ENCODE peak calls at places on chromosomes 2 and 18, in ten cellular contexts. One of them, this sample, is unnamed. For H3K9me3, the result is how much of the 10 kb centered on the place peaks cover.

GRCh38 chr2:12032421-12032820 is 286.0 kb downstream of the LPIN1 start:
- DNase-seq in right lobe of liver: no peak
- DNase-seq in ovary: no peak
- DNase-seq in breast epithelium: no peak
- DNase-seq in cardiac muscle cell: no peak
- DNase-seq in IMR-90: no peak
- DNase-seq in DND-41: no peak
- DNase-seq in left lung: no peak
- DNase-seq in transverse colon: no peak
- DNase-seq in uterus: no peak
- DNase-seq in this sample: no peak

GRCh38 chr18:58842978-58843661 is 21.6 kb upstream of the ZNF532 start:
- DNase-seq in right lobe of liver: no peak
- DNase-seq in ovary: peak
- DNase-seq in breast epithelium: no peak
- DNase-seq in cardiac muscle cell: peak
- DNase-seq in IMR-90: no peak
- DNase-seq in DND-41: no peak
- DNase-seq in left lung: no peak
- DNase-seq in transverse colon: no peak
- DNase-seq in uterus: no peak
- DNase-seq in this sample: no peak

GRCh38 chr2:216283038-216283900 is 89.0 kb downstream of the MARCHF4 start:
- DNase-seq in right lobe of liver: no peak
- DNase-seq in ovary: no peak
- DNase-seq in breast epithelium: no peak
- DNase-seq in cardiac muscle cell: peak
- DNase-seq in IMR-90: no peak
- DNase-seq in DND-41: peak
- DNase-seq in left lung: peak
- DNase-seq in transverse colon: no peak
- DNase-seq in uterus: no peak
- DNase-seq in this sample: no peak

GRCh38 chr18:3799515-3799914 is 349.5 kb downstream of the TGIF1 start:
- DNase-seq in right lobe of liver: no peak
- DNase-seq in ovary: no peak
- DNase-seq in breast epithelium: no peak
- DNase-seq in cardiac muscle cell: peak
- DNase-seq in IMR-90: peak
- DNase-seq in DND-41: no peak
- DNase-seq in left lung: no peak
- DNase-seq in transverse colon: no peak
- DNase-seq in uterus: no peak
- DNase-seq in this sample: no peak

GRCh38 chr18:70503060-70503459 is 214.2 kb downstream of the SOCS6 start:
- DNase-seq in right lobe of liver: no peak
- DNase-seq in ovary: no peak
- DNase-seq in breast epithelium: no peak
- DNase-seq in cardiac muscle cell: no peak
- DNase-seq in IMR-90: no peak
- DNase-seq in DND-41: no peak
- DNase-seq in left lung: no peak
- DNase-seq in transverse colon: no peak
- DNase-seq in uterus: no peak
- DNase-seq in this sample: no peak

GRCh38 chr18:58687871-58688308 is 16.6 kb downstream of the MALT1 start:
- DNase-seq in right lobe of liver: no peak
- DNase-seq in ovary: no peak
- DNase-seq in breast epithelium: no peak
- DNase-seq in cardiac muscle cell: no peak
- DNase-seq in IMR-90: no peak
- DNase-seq in DND-41: peak
- DNase-seq in left lung: no peak
- DNase-seq in transverse colon: no peak
- DNase-seq in uterus: no peak
- DNase-seq in this sample: no peak

GRCh38 chr2:233671290-233672161 is at the start of gene UGT1A9:
- DNase-seq in right lobe of liver: peak
- DNase-seq in ovary: no peak
- DNase-seq in breast epithelium: no peak
- DNase-seq in cardiac muscle cell: no peak
- DNase-seq in IMR-90: no peak
- DNase-seq in DND-41: no peak
- DNase-seq in left lung: no peak
- DNase-seq in transverse colon: no peak
- DNase-seq in uterus: no peak
- DNase-seq in this sample: no peak

GRCh38 chr2:233096006-233096405 is 35.9 kb downstream of the INPP5D start:
- DNase-seq in right lobe of liver: no peak
- DNase-seq in ovary: no peak
- DNase-seq in breast epithelium: no peak
- DNase-seq in cardiac muscle cell: no peak
- DNase-seq in IMR-90: no peak
- DNase-seq in DND-41: no peak
- DNase-seq in left lung: no peak
- DNase-seq in transverse colon: no peak
- DNase-seq in uterus: no peak
- DNase-seq in this sample: no peak

GRCh38 chr2:216426938-216427337 is 14.7 kb downstream of the SMARCAL1 start:
- DNase-seq in right lobe of liver: no peak
- DNase-seq in ovary: no peak
- DNase-seq in breast epithelium: no peak
- DNase-seq in cardiac muscle cell: no peak
- DNase-seq in IMR-90: peak
- DNase-seq in DND-41: no peak
- DNase-seq in left lung: no peak
- DNase-seq in transverse colon: no peak
- DNase-seq in uterus: no peak
- DNase-seq in this sample: no peak

GRCh38 chr2:32884346-32884745 is 62.4 kb upstream of the LTBP1 start:
- DNase-seq in right lobe of liver: no peak
- DNase-seq in ovary: no peak
- DNase-seq in breast epithelium: no peak
- DNase-seq in cardiac muscle cell: no peak
- DNase-seq in IMR-90: peak
- DNase-seq in DND-41: no peak
- DNase-seq in left lung: no peak
- DNase-seq in transverse colon: no peak
- DNase-seq in uterus: no peak
- DNase-seq in this sample: no peak

GRCh38 chr2:167411367-167411766 is 523.1 kb downstream of the XIRP2 start:
- DNase-seq in right lobe of liver: no peak
- DNase-seq in ovary: no peak
- DNase-seq in breast epithelium: no peak
- DNase-seq in cardiac muscle cell: no peak
- DNase-seq in IMR-90: no peak
- DNase-seq in DND-41: no peak
- DNase-seq in left lung: no peak
- DNase-seq in transverse colon: no peak
- DNase-seq in uterus: no peak
- DNase-seq in this sample: no peak
- TF ChIP-seq CTCF in right lobe of liver: no peak
- TF ChIP-seq CTCF in ovary: no peak
- TF ChIP-seq CTCF in breast epithelium: no peak
- TF ChIP-seq CTCF in cardiac muscle cell: no peak
- TF ChIP-seq CTCF in IMR-90: peak
- TF ChIP-seq CTCF in DND-41: peak
- TF ChIP-seq CTCF in left lung: no peak
- TF ChIP-seq CTCF in transverse colon: no peak
- TF ChIP-seq CTCF in uterus: no peak
- TF ChIP-seq CTCF in this sample: no peak

GRCh38 chr2:88684519-88684918 is 7.0 kb upstream of the RPIA start:
- DNase-seq in right lobe of liver: no peak
- DNase-seq in ovary: no peak
- DNase-seq in breast epithelium: no peak
- DNase-seq in cardiac muscle cell: no peak
- DNase-seq in IMR-90: no peak
- DNase-seq in DND-41: no peak
- DNase-seq in left lung: no peak
- DNase-seq in transverse colon: no peak
- DNase-seq in uterus: no peak
- DNase-seq in this sample: no peak

GRCh38 chr2:88680916-88681315 is 10.6 kb upstream of the RPIA start:
- DNase-seq in right lobe of liver: no peak
- DNase-seq in ovary: peak
- DNase-seq in breast epithelium: no peak
- DNase-seq in cardiac muscle cell: no peak
- DNase-seq in IMR-90: no peak
- DNase-seq in DND-41: no peak
- DNase-seq in left lung: no peak
- DNase-seq in transverse colon: no peak
- DNase-seq in uterus: no peak
- DNase-seq in this sample: no peak

GRCh38 chr2:88686320-88686719 is 5.2 kb upstream of the RPIA start:
- DNase-seq in right lobe of liver: no peak
- DNase-seq in ovary: no peak
- DNase-seq in breast epithelium: no peak
- DNase-seq in cardiac muscle cell: no peak
- DNase-seq in IMR-90: no peak
- DNase-seq in DND-41: no peak
- DNase-seq in left lung: no peak
- DNase-seq in transverse colon: no peak
- DNase-seq in uterus: no peak
- DNase-seq in this sample: no peak

GRCh38 chr2:88680266-88680902 is 11.1 kb upstream of the RPIA start:
- DNase-seq in right lobe of liver: no peak
- DNase-seq in ovary: no peak
- DNase-seq in breast epithelium: no peak
- DNase-seq in cardiac muscle cell: no peak
- DNase-seq in IMR-90: no peak
- DNase-seq in DND-41: no peak
- DNase-seq in left lung: no peak
- DNase-seq in transverse colon: no peak
- DNase-seq in uterus: no peak
- DNase-seq in this sample: no peak

DNA sequence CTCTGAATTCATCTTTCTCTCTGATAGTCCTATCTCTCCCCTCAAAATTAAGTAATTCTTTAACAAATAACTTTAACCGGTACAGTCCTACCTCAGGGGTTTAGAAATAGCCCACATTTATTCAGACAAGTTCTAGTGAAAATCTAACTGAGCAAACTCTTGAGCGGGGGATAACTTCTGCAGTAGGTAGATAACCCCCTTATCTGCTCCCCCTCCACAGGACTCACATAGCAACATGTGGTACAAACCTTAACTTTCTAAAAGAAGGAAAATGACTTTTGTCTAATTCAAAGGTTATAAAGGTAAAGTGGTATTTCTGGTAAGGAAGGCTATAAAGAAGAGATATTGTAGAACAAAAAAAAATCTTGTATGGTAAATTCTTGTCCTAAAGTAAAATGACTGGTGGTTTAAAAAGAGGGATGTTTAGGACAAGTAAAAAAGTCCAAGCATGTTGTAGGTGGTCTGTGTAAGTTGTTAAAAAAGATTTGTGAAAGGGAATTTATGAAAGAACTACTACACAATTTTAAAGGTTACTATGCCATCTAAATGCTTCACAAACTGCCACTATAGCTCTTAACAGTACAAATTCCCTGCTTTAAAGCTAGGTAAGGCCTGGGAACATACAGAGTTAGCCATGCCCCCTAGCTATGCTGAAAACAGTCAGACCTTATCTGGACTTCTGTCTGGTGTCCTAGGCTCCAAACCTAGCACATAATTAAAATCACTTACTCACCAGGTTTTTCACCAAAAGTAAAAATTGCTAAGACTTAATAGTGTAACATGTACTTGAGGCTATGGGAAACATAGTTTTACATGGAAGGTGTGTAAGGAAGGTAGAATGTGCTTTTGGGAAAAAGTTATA is 8.1 kb upstream of the RPIA start:
- DNase-seq in right lobe of liver: no peak
- DNase-seq in ovary: no peak
- DNase-seq in breast epithelium: no peak
- DNase-seq in cardiac muscle cell: no peak
- DNase-seq in IMR-90: no peak
- DNase-seq in DND-41: no peak
- DNase-seq in left lung: no peak
- DNase-seq in transverse colon: no peak
- DNase-seq in uterus: no peak
- DNase-seq in this sample: no peak
- H3K9me3 ChIP-seq in right lobe of liver: under half
- H3K9me3 ChIP-seq in ovary: under half
- H3K9me3 ChIP-seq in breast epithelium: under half
- H3K9me3 ChIP-seq in cardiac muscle cell: under half
- H3K9me3 ChIP-seq in IMR-90: under half
- H3K9me3 ChIP-seq in DND-41: under half
- H3K9me3 ChIP-seq in left lung: under half
- H3K9me3 ChIP-seq in transverse colon: under half
- H3K9me3 ChIP-seq in uterus: under half
- H3K9me3 ChIP-seq in this sample: under half

DNA sequence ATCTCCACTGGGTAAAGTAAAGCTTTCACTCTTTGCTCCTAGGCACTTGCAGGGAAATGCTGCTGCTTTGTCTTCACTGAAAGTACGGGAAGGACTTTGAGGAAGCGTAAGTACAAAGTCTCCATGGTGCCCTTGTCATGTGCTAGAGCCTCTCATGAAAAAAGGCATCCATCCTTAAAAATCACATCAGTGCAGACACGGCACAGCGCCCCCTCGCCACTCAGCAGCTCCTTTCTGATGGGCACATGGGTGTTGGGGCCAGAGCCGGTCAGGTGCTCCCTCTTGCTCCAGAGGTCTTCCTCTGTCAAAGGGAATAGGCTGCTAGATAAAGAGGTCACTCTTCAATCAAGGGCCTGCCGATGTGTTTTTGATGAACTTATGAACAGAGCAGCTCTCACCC is 109.1 kb upstream of the STPG4 start:
- DNase-seq in right lobe of liver: no peak
- DNase-seq in ovary: no peak
- DNase-seq in breast epithelium: no peak
- DNase-seq in cardiac muscle cell: peak
- DNase-seq in IMR-90: no peak
- DNase-seq in DND-41: no peak
- DNase-seq in left lung: no peak
- DNase-seq in transverse colon: no peak
- DNase-seq in uterus: no peak
- DNase-seq in this sample: no peak
- TF ChIP-seq CTCF in right lobe of liver: no peak
- TF ChIP-seq CTCF in ovary: no peak
- TF ChIP-seq CTCF in breast epithelium: no peak
- TF ChIP-seq CTCF in cardiac muscle cell: no peak
- TF ChIP-seq CTCF in IMR-90: no peak
- TF ChIP-seq CTCF in DND-41: no peak
- TF ChIP-seq CTCF in left lung: no peak
- TF ChIP-seq CTCF in transverse colon: no peak
- TF ChIP-seq CTCF in uterus: no peak
- TF ChIP-seq CTCF in this sample: no peak

DNA sequence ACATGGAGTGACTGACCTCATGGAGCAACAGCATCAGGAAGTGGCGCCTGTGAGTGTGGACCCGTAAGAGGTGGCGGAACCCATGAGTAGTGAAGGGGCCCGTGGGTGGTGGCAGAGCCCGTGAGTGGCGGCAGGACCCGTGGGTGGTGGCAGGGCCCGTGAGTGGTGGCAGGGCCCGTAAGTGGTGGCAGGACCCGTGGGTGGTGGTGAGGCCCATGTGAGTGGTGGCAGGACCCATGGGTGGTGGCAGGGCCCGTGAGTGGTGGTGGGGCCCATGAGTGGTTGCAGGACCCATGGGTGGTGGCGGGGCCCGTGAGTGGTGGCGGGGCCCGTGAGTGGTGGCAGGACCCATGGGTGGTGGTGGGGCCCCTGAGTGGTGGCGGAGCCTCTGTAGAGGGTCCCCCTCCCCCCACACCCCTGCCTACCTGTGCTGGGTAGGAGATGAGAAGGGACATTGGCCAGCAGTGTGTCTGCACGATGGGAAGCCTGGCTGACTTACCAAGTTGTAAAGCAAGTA is 407.7 kb upstream of the SALL3 start:
- DNase-seq in right lobe of liver: no peak
- DNase-seq in ovary: no peak
- DNase-seq in breast epithelium: no peak
- DNase-seq in cardiac muscle cell: no peak
- DNase-seq in IMR-90: no peak
- DNase-seq in DND-41: no peak
- DNase-seq in left lung: no peak
- DNase-seq in transverse colon: no peak
- DNase-seq in uterus: no peak
- DNase-seq in this sample: no peak
- H3K9me3 ChIP-seq in right lobe of liver: under half
- H3K9me3 ChIP-seq in ovary: under half
- H3K9me3 ChIP-seq in breast epithelium: under half
- H3K9me3 ChIP-seq in cardiac muscle cell: under half
- H3K9me3 ChIP-seq in IMR-90: under half
- H3K9me3 ChIP-seq in DND-41: under half
- H3K9me3 ChIP-seq in left lung: half or more
- H3K9me3 ChIP-seq in transverse colon: under half
- H3K9me3 ChIP-seq in uterus: under half
- H3K9me3 ChIP-seq in this sample: under half